ENCODE peak calls at places on chromosome 12, in eight cellular contexts. E, A, W, N, Y, Z, P and O are unnamed samples.

GRCh38 chr12:109821968-109822367 is 11.2 kb downstream of the TRPV4 start:
- DNase-seq in E (no peak), N (no peak), Z (no peak), W (no peak), Y (no peak), P (no peak), A (no peak), O (no peak)

GRCh38 chr12:90331262-90331661 is 622.6 kb upstream of the ATP2B1 start:
- DNase-seq in N (peak; percentile 14), Y (no peak), Z (no peak), P (no peak), A (no peak), W (no peak), E (no peak), O (no peak)

GRCh38 chr12:42199007-42199406 is 39.0 kb downstream of the YAF2 start:
- DNase-seq in Z (no peak), W (no peak), P (no peak), A (no peak), E (no peak), Y (no peak), N (no peak), O (no peak)

GRCh38 chr12:47264951-47265350 is 185.2 kb upstream of the AMIGO2 start:
- DNase-seq in P (no peak), Z (no peak), E (no peak), N (no peak), Y (no peak), W (no peak), A (no peak), O (no peak)

GRCh38 chr12:96578526-96579125 is 89.2 kb downstream of the CFAP54 start:
- DNase-seq in Y (peak; percentile 54), A (no peak), N (peak; percentile 67), P (no peak), W (no peak), E (no peak), Z (no peak), O (peak; percentile 53)

GRCh38 chr12:58995964-58996363 is 75.7 kb upstream of the LRIG3 start:
- DNase-seq in E (no peak), A (no peak), W (no peak), P (no peak), Z (no peak), Y (no peak), N (no peak), O (no peak)

GRCh38 chr12:54206807-54207206 is 18.0 kb upstream of the SMUG1 start:
- DNase-seq in Z (no peak), Y (no peak), W (no peak), E (no peak), P (no peak), N (no peak), A (peak; percentile 62), O (no peak)

GRCh38 chr12:42407306-42407705 is 81.3 kb downstream of the PPHLN1 start:
- DNase-seq in P (no peak), A (no peak), W (no peak), Y (no peak), N (no peak), Z (no peak), E (no peak), O (no peak)

GRCh38 chr12:57735198-57735855 is 3.2 kb downstream of the AGAP2 start:
- DNase-seq in A (no peak), Y (no peak), Z (no peak), E (no peak), P (no peak), N (no peak), W (no peak), O (no peak)

GRCh38 chr12:50055831-50056628 is 1.4 kb upstream of the ASIC1 start:
- DNase-seq in Y (peak; percentile 48), W (no peak), N (peak; percentile 60), P (no peak), E (peak; percentile 82), A (peak; percentile 68), Z (no peak), O (no peak)

GRCh38 chr12:103547929-103548328 is 39.1 kb upstream of the STAB2 start:
- DNase-seq in Y (no peak), N (no peak), Z (no peak), P (no peak), A (peak; percentile 51), E (no peak), W (no peak), O (no peak)

GRCh38 chr12:63068857-63069442 is 82.1 kb downstream of the AVPR1A start:
- DNase-seq in W (no peak), N (peak; percentile 86), P (no peak), Z (no peak), E (no peak), A (no peak), Y (peak; percentile 55), O (peak; percentile 75)

GRCh38 chr12:1421091-1421902 is 173.1 kb downstream of the FBXL14 start:
- DNase-seq in A (no peak), N (no peak), E (no peak), Z (no peak), W (no peak), Y (no peak), P (no peak), O (no peak)

GRCh38 chr12:74328623-74329022 is 209.0 kb upstream of the ATXN7L3B start:
- DNase-seq in N (no peak), A (no peak), W (no peak), E (no peak), Y (no peak), Z (no peak), P (no peak), O (no peak)

GRCh38 chr12:133080619-133081407 is at the start of gene ZNF140:
- DNase-seq in W (peak; percentile 98), Y (no peak), P (peak; percentile 96), N (peak; percentile 99), Z (peak; percentile 92), A (peak; percentile 96), E (no peak), O (peak; percentile 95)
- TF ChIP-seq CTCF in W (no peak), Y (no peak), P (no peak), N (no peak), Z (peak; percentile 39), A (peak; percentile 16), E (no peak), O (peak; percentile 17)

GRCh38 chr12:114681149-114681849 is 2.7 kb downstream of the TBX3 start:
- DNase-seq in N (peak; percentile 65), P (no peak), E (no peak), W (no peak), A (no peak), Y (no peak), Z (no peak), O (no peak)
- H3K4me3 ChIP-seq in N (peak overlapping the region; percentile 93), P (peak overlapping the region; percentile 54), E (no peak overlapping the region), W (peak overlapping the region; percentile 79), A (no peak overlapping the region), Y (no peak overlapping the region), Z (peak overlapping the region; percentile 88), O (peak overlapping the region; percentile 90)

GRCh38 chr12:51238510-51239334 is at the start of gene DAZAP2:
- DNase-seq in P (peak; percentile 94), Z (peak; percentile 94), E (peak; percentile 92), Y (peak; percentile 90), N (peak; percentile 96), W (peak; percentile 97), A (peak; percentile 96), O (peak; percentile 85)
- TF ChIP-seq CTCF in P (no peak), Z (peak; percentile 17), E (no peak), Y (no peak), N (no peak), W (no peak), A (peak; percentile 27), O (peak; percentile 1)

GRCh38 chr12:51443573-51443972 is 18.9 kb downstream of the SLC4A8 start:
- DNase-seq in A (no peak), Y (no peak), W (no peak), Z (no peak), N (no peak), P (no peak), E (no peak), O (no peak)
- H3K4me3 ChIP-seq in A (no peak overlapping the region), Y (no peak overlapping the region), W (no peak overlapping the region), Z (no peak overlapping the region), N (no peak overlapping the region), P (no peak overlapping the region), E (no peak overlapping the region), O (no peak overlapping the region)

GRCh38 chr12:114131824-114132223 is 165.7 kb upstream of the RBM19 start:
- DNase-seq in W (no peak), A (no peak), Y (no peak), E (no peak), Z (no peak), P (no peak), N (no peak), O (no peak)
- TF ChIP-seq CTCF in W (no peak), A (no peak), Y (no peak), E (peak; percentile 59), Z (no peak), P (no peak), N (no peak), O (no peak)

GRCh38 chr12:34347367-34347766 is 325.1 kb downstream of the ALG10 start:
- DNase-seq in N (no peak), W (no peak), P (no peak), Y (no peak), A (peak; percentile 19), Z (no peak), E (no peak), O (no peak)

GRCh38 chr12:34345801-34346200 is 323.5 kb downstream of the ALG10 start:
- DNase-seq in Z (no peak), P (no peak), E (no peak), W (no peak), Y (no peak), N (no peak), A (no peak), O (no peak)

GRCh38 chr12:34348064-34348463 is 325.8 kb downstream of the ALG10 start:
- DNase-seq in A (no peak), N (no peak), Y (no peak), Z (no peak), W (no peak), P (no peak), E (no peak), O (no peak)

GRCh38 chr12:34344851-34345522 is 322.7 kb downstream of the ALG10 start:
- DNase-seq in Y (no peak), Z (no peak), W (no peak), A (no peak), N (no peak), E (no peak), P (no peak), O (no peak)

GRCh38 chr12:34346372-34347034 is 324.2 kb downstream of the ALG10 start:
- DNase-seq in P (no peak), Y (no peak), A (no peak), E (no peak), N (no peak), Z (no peak), W (no peak), O (no peak)
- H3K4me3 ChIP-seq in P (no peak overlapping the region), Y (no peak overlapping the region), A (no peak overlapping the region), E (no peak overlapping the region), N (no peak overlapping the region), Z (no peak overlapping the region), W (no peak overlapping the region), O (no peak overlapping the region)

GRCh38 chr12:16606201-16606849 is 363 bp upstream of the LMO3 start:
- DNase-seq in E (peak; percentile 65), Y (no peak), W (no peak), Z (no peak), A (peak; percentile 76), N (peak; percentile 34), P (no peak), O (no peak)
- TF ChIP-seq CTCF in E (no peak), Y (no peak), W (no peak), Z (no peak), A (no peak), N (no peak), P (no peak), O (no peak)